ENCODE peak calls at places on chromosomes 7 and 10, in seven cellular contexts. B is fibroblast of mammary gland; Q is CD8-positive, alpha-beta memory T cell; A is skeletal muscle cell; J is hypothalamus; Y is hepatic stellate cell; R is fibroblast of the conjunctiva. N is an unnamed sample.

GRCh38 chr10:88064608-88065383 is 201.4 kb downstream of the PTEN start:
- DNase-seq in B (peak), Q (no peak), A (peak), J (no peak), Y (no peak), R (peak), N (peak)

GRCh38 chr10:21831986-21832735 is 171.4 kb downstream of the DNAJC1 start:
- DNase-seq in B (peak), Q (no peak), A (peak), J (no peak), Y (peak), R (peak), N (peak)

GRCh38 chr10:14558025-14558424 is 216.7 kb downstream of the FAM107B start:
- DNase-seq in B (no peak), Q (no peak), A (no peak), J (no peak), Y (no peak), R (no peak), N (no peak)

GRCh38 chr7:20596653-20597052 is 18.8 kb upstream of the ABCB5 start:
- DNase-seq in B (peak), Q (no peak), A (peak), J (no peak), Y (peak), R (peak), N (peak)

GRCh38 chr10:101444058-101444457 is 90.1 kb downstream of the BTRC start:
- DNase-seq in B (peak), Q (no peak), A (no peak), J (no peak), Y (no peak), R (peak), N (no peak)

GRCh38 chr7:105218939-105219770 is 169.6 kb downstream of the SRPK2 start:
- DNase-seq in B (peak), Q (no peak), A (no peak), J (no peak), Y (no peak), R (no peak), N (no peak)

GRCh38 chr7:43619213-43620012 is 36.5 kb downstream of the STK17A start:
- DNase-seq in B (peak), Q (no peak), A (no peak), J (no peak), Y (no peak), R (no peak), N (no peak)

GRCh38 chr10:85915245-85915846 is 451.2 kb downstream of the GRID1 start:
- DNase-seq in B (no peak), Q (no peak), A (no peak), J (no peak), Y (no peak), R (no peak), N (no peak)

GRCh38 chr10:86668297-86669165 is at the start of gene LDB3:
- DNase-seq in B (no peak), Q (no peak), A (no peak), J (peak), Y (peak), R (no peak), N (no peak)

GRCh38 chr7:88431861-88432260 is 125.2 kb upstream of the STEAP4 start:
- DNase-seq in B (no peak), Q (no peak), A (no peak), J (no peak), Y (no peak), R (no peak), N (no peak)

GRCh38 chr10:122163182-122164027 is 107.7 kb upstream of the BTBD16 start:
- DNase-seq in B (peak), Q (no peak), A (no peak), J (peak), Y (peak), R (no peak), N (no peak)

GRCh38 chr7:44213872-44214595 is 13.3 kb downstream of the YKT6 start:
- DNase-seq in B (peak), Q (no peak), A (no peak), J (no peak), Y (no peak), R (peak), N (no peak)

GRCh38 chr10:112282086-112282485 is 1.1 kb upstream of the TECTB start:
- DNase-seq in B (peak), Q (no peak), A (no peak), J (no peak), Y (no peak), R (no peak), N (no peak)

GRCh38 chr7:32892521-32893224 is 1.1 kb upstream of the KBTBD2 start:
- DNase-seq in B (peak), Q (peak), A (no peak), J (peak), Y (peak), R (peak), N (no peak)

GRCh38 chr10:21524526-21525366 is 736 bp downstream of the SKIDA1 start:
- DNase-seq in B (peak), Q (no peak), A (no peak), J (no peak), Y (no peak), R (no peak), N (no peak)

GRCh38 chr10:61701055-61701705 is 38.5 kb downstream of the CABCOCO1 start:
- DNase-seq in B (no peak), Q (no peak), A (no peak), J (no peak), Y (no peak), R (no peak), N (no peak)

GRCh38 chr7:109939207-109939606 is 1151.7 kb upstream of the LRRN3 start:
- DNase-seq in B (no peak), Q (no peak), A (no peak), J (no peak), Y (no peak), R (no peak), N (no peak)

GRCh38 chr7:70353948-70354335 is 755.7 kb downstream of the AUTS2 start:
- DNase-seq in B (no peak), Q (no peak), A (no peak), J (no peak), Y (no peak), R (no peak), N (no peak)

GRCh38 chr7:134174797-134175261 is 47.7 kb downstream of the LRGUK start:
- DNase-seq in B (peak), Q (no peak), A (peak), J (no peak), Y (peak), R (peak), N (peak)

GRCh38 chr10:108388716-108389115 is 1224.2 kb upstream of the SORCS1 start:
- DNase-seq in B (peak), Q (no peak), A (no peak), J (no peak), Y (no peak), R (no peak), N (no peak)

GRCh38 chr7:133040617-133041016 is 41.3 kb downstream of the CHCHD3 start:
- DNase-seq in B (no peak), Q (no peak), A (no peak), J (no peak), Y (no peak), R (no peak), N (no peak)

GRCh38 chr7:100166317-100166940 is 2.0 kb downstream of the GAL3ST4 start:
- DNase-seq in B (no peak), Q (no peak), A (no peak), J (no peak), Y (no peak), R (no peak), N (no peak)

N was measured in GM04503.